ENCODE peak calls at places on chromosomes 7 and 10, in six cellular contexts. V is choroid plexus epithelial cell, M is IMR-90, E is KBM-7, N is NT2/D1, O is Peyer's patch. R is an unnamed sample.

GRCh38 chr10:122204691-122205489 is 66.2 kb upstream of the BTBD16 start:
- DNase-seq in O (no peak), M (no peak), N (no peak), E (no peak), V (no peak), R (no peak)

GRCh38 chr7:68235937-68236336 is 1239.3 kb downstream of the TYW1 start:
- DNase-seq in E (no peak), M (no peak), N (no peak), O (no peak), V (no peak), R (no peak)

GRCh38 chr10:70295321-70295720 is 11.5 kb upstream of the NPFFR1 start:
- DNase-seq in V (no peak), M (no peak), N (no peak), O (no peak), E (no peak), R (no peak)

GRCh38 chr10:77405771-77406241 is 231.8 kb downstream of the KCNMA1 start:
- DNase-seq in N (peak; percentile 74), M (peak; percentile 80), O (no peak), E (peak; percentile 21), V (peak; percentile 53), R (no peak)

GRCh38 chr7:15685358-15686181 is 913 bp downstream of the MEOX2 start:
- DNase-seq in O (no peak), V (peak; percentile 26), N (no peak), E (no peak), M (peak; percentile 34), R (peak; percentile 69)

GRCh38 chr7:92276486-92276885 is 30.7 kb downstream of the ANKIB1 start:
- DNase-seq in M (no peak), V (no peak), E (no peak), O (no peak), N (no peak), R (no peak)

GRCh38 chr10:72058989-72059842 is 29.1 kb downstream of the SPOCK2 start:
- DNase-seq in O (no peak), N (no peak), E (no peak), V (no peak), M (no peak), R (no peak)

GRCh38 chr7:34160261-34160752 is 255.0 kb downstream of the BMPER start:
- DNase-seq in O (no peak), E (no peak), M (peak; percentile 92), V (peak; percentile 78), N (no peak), R (no peak)

GRCh38 chr7:842436-843031 is 10.3 kb downstream of the SUN1 start:
- DNase-seq in M (no peak), E (no peak), N (no peak), V (no peak), O (no peak), R (no peak)

GRCh38 chr7:76155938-76156337 is 45.8 kb upstream of the SRRM3 start:
- DNase-seq in O (no peak), M (peak; percentile 56), E (peak; percentile 89), N (no peak), V (peak; percentile 82), R (peak; percentile 77)

GRCh38 chr7:91632948-91633519 is 247.5 kb downstream of the MTERF1 start:
- DNase-seq in V (no peak), M (no peak), N (no peak), O (no peak), E (no peak), R (no peak)

GRCh38 chr7:10571759-10572158 is 401.9 kb upstream of the PHF14 start:
- DNase-seq in V (no peak), O (no peak), E (peak; percentile 4), M (no peak), N (no peak), R (no peak)

GRCh38 chr7:35513192-35513591 is 181.7 kb downstream of the HERPUD2 start:
- DNase-seq in E (no peak), N (no peak), M (no peak), O (no peak), V (no peak), R (no peak)

GRCh38 chr7:47026733-47027450 is 555.0 kb downstream of the TNS3 start:
- DNase-seq in M (no peak), O (no peak), N (no peak), V (no peak), E (no peak), R (no peak)

GRCh38 chr7:154881046-154881445 is 121.9 kb downstream of the PAXIP1 start:
- DNase-seq in N (no peak), V (no peak), M (no peak), O (no peak), E (no peak), R (no peak)

GRCh38 chr10:7797582-7797981 is 9.6 kb downstream of the ATP5F1C start:
- DNase-seq in V (peak; percentile 96), N (no peak), E (no peak), M (peak; percentile 96), O (no peak), R (no peak)

GRCh38 chr7:75638607-75639070 is 100.1 kb downstream of the HIP1 start:
- DNase-seq in N (no peak), E (no peak), M (peak; percentile 26), V (no peak), O (no peak), R (peak; percentile 74)

GRCh38 chr7:33534830-33535229 is 370.5 kb upstream of the BMPER start:
- DNase-seq in E (no peak), M (peak; percentile 67), O (no peak), V (peak; percentile 66), N (peak; percentile 35), R (no peak)

GRCh38 chr7:130896898-130897514 is 163.0 kb upstream of the KLF14 start:
- DNase-seq in V (peak; percentile 89), O (peak; percentile 66), M (peak; percentile 84), E (peak; percentile 74), N (peak; percentile 63), R (peak; percentile 88)

GRCh38 chr7:90715067-90715466 is 118.9 kb downstream of the CDK14 start:
- DNase-seq in M (no peak), V (no peak), O (no peak), E (no peak), N (no peak), R (no peak)

GRCh38 chr7:15478401-15478800 is 83.4 kb downstream of the AGMO start:
- DNase-seq in E (no peak), M (no peak), V (no peak), O (no peak), N (no peak), R (no peak)

GRCh38 chr10:24762966-24763623 is 39.4 kb upstream of the ARHGAP21 start:
- DNase-seq in V (peak; percentile 81), O (no peak), E (no peak), M (peak; percentile 28), N (peak; percentile 22), R (no peak)